ENCODE peak calls at places on chromosomes 7 and 10, in six cellular contexts. Y, J, M, L, T and S are unnamed samples.
A peak's percentile ranks its signal among the peaks of the same experiment; 100 is the strongest.

GRCh38 chr7:34307540-34307939 is 350.5 kb upstream of the NPSR1 start:
- DNase-seq in Y (no peak), J (no peak), T (no peak), L (no peak), M (no peak), S (no peak)

GRCh38 chr10:62373995-62374861 is at the start of gene ZNF365:
- DNase-seq in L (no peak), Y (peak; percentile 84), T (peak; percentile 47), M (peak; percentile 68), J (peak; percentile 20), S (peak; percentile 72)

GRCh38 chr7:114502454-114503254 is 88.0 kb downstream of the FOXP2 start:
- DNase-seq in T (peak; percentile 16), L (no peak), Y (no peak), J (no peak), M (no peak), S (peak; percentile 34)

GRCh38 chr7:127018889-127019288 is 233.9 kb downstream of the GRM8 start:
- DNase-seq in J (no peak), Y (no peak), L (no peak), M (no peak), T (no peak), S (no peak)

GRCh38 chr7:157337316-157338149 is 729 bp downstream of the DNAJB6 start:
- DNase-seq in T (peak; percentile 67), Y (peak; percentile 74), M (peak; percentile 87), L (no peak), J (peak; percentile 65), S (peak; percentile 66)

GRCh38 chr10:24851595-24851994 is 100.8 kb downstream of the PRTFDC1 start:
- DNase-seq in L (no peak), Y (no peak), T (peak; percentile 54), M (no peak), J (no peak), S (peak; percentile 42)

GRCh38 chr7:146961617-146962016 is 845.0 kb downstream of the CNTNAP2 start:
- DNase-seq in L (no peak), T (no peak), M (peak; percentile 21), J (peak; percentile 10), Y (no peak), S (peak; percentile 76)

GRCh38 chr7:74001150-74001494 is 26.9 kb upstream of the ELN start:
- DNase-seq in Y (no peak), L (no peak), T (no peak), M (no peak), J (no peak), S (no peak)

GRCh38 chr10:35495521-35496238 is 109.5 kb upstream of the GJD4 start:
- DNase-seq in L (no peak), J (no peak), M (no peak), T (peak; percentile 7), Y (peak; percentile 15), S (peak; percentile 15)

GRCh38 chr7:107973861-107974260 is 29.1 kb downstream of the LAMB1 start:
- DNase-seq in T (no peak), M (no peak), J (no peak), Y (no peak), L (no peak), S (no peak)

GRCh38 chr7:80921130-80921529 is 2.3 kb upstream of the SEMA3C start:
- DNase-seq in J (no peak), T (no peak), Y (no peak), M (no peak), L (no peak), S (peak; percentile 61)

GRCh38 chr7:106592282-106593027 is 68.5 kb downstream of the CCDC71L start:
- DNase-seq in T (no peak), Y (no peak), L (no peak), M (no peak), J (no peak), S (no peak)

GRCh38 chr10:71834343-71834674 is 16.7 kb downstream of the PSAP start:
- DNase-seq in T (no peak), Y (no peak), M (no peak), J (no peak), L (no peak), S (no peak)

GRCh38 chr10:43417950-43418768 is 9.2 kb upstream of the HNRNPF start:
- DNase-seq in M (no peak), T (no peak), J (no peak), L (peak; percentile 78), Y (no peak), S (no peak)

GRCh38 chr7:158650821-158651225 is 53.8 kb downstream of the NCAPG2 start:
- DNase-seq in M (no peak), L (no peak), T (peak; percentile 66), Y (no peak), J (peak; percentile 54), S (peak; percentile 87)

GRCh38 chr10:92845926-92846325 is 2.4 kb upstream of the EXOC6 start:
- DNase-seq in M (no peak), Y (no peak), T (no peak), J (no peak), L (no peak), S (no peak)

GRCh38 chr7:139883814-139884213 is 54.8 kb downstream of the TBXAS1 start:
- DNase-seq in L (no peak), Y (no peak), T (no peak), J (no peak), M (no peak), S (no peak)

GRCh38 chr7:65798111-65799075 is 74.5 kb upstream of the VKORC1L1 start:
- DNase-seq in T (peak; percentile 85), Y (peak; percentile 31), L (peak; percentile 67), J (peak; percentile 42), M (no peak), S (peak; percentile 89)

GRCh38 chr10:36110097-36110496 is 468.0 kb upstream of the FZD8 start:
- DNase-seq in M (no peak), J (no peak), L (no peak), Y (no peak), T (no peak), S (no peak)

GRCh38 chr10:77566228-77566627 is 71.4 kb downstream of the KCNMA1 start:
- DNase-seq in T (peak; percentile 42), M (no peak), J (peak; percentile 67), Y (no peak), L (no peak), S (no peak)

GRCh38 chr10:31147220-31147608 is 115.5 kb upstream of the ZNF438 start:
- DNase-seq in L (no peak), M (no peak), T (peak; percentile 89), J (no peak), Y (no peak), S (peak; percentile 80)

GRCh38 chr10:126434235-126434634 is 46.0 kb upstream of the ADAM12 start:
- DNase-seq in L (no peak), T (no peak), J (peak; percentile 86), Y (no peak), M (no peak), S (no peak)

GRCh38 chr7:114554781-114555537 is 140.3 kb downstream of the FOXP2 start:
- DNase-seq in J (no peak), Y (no peak), L (peak; percentile 41), T (peak; percentile 48), M (no peak), S (peak; percentile 66)

GRCh38 chr10:1094112-1095057 is 38.2 kb downstream of the WDR37 start:
- DNase-seq in J (no peak), L (peak; percentile 3), T (no peak), Y (no peak), M (no peak), S (peak; percentile 12)

GRCh38 chr10:133422821-133423771 is 1.3 kb downstream of the SPRN start:
- DNase-seq in M (peak; percentile 13), J (no peak), L (no peak), T (no peak), Y (peak; percentile 54), S (no peak)

GRCh38 chr7:8831386-8831785 is 398.0 kb downstream of the NXPH1 start:
- DNase-seq in M (no peak), L (no peak), T (no peak), Y (no peak), J (peak; percentile 1), S (peak; percentile 44)

GRCh38 chr7:106029941-106030340 is 66.9 kb downstream of the CDHR3 start:
- DNase-seq in T (no peak), J (no peak), L (no peak), M (no peak), Y (no peak), S (no peak)

GRCh38 chr7:98165827-98166667 is 45.2 kb upstream of the BHLHA15 start:
- DNase-seq in M (peak; percentile 79), L (no peak), J (peak; percentile 72), Y (peak; percentile 68), T (peak; percentile 14), S (peak; percentile 11)

GRCh38 chr7:128410092-128410665 is 397 bp upstream of the IMPDH1 start:
- DNase-seq in J (peak; percentile 93), M (peak; percentile 76), T (peak; percentile 81), Y (peak; percentile 81), L (no peak), S (peak; percentile 81)

GRCh38 chr7:139853576-139854511 is 24.8 kb downstream of the TBXAS1 start:
- DNase-seq in M (no peak), J (peak; percentile 80), L (no peak), Y (no peak), T (peak; percentile 83), S (peak; percentile 90)

GRCh38 chr10:64344211-64344610 is 823.0 kb downstream of the REEP3 start:
- DNase-seq in T (no peak), M (no peak), L (no peak), J (no peak), Y (no peak), S (no peak)

GRCh38 chr10:119768455-119769094 is 42.7 kb downstream of the INPP5F start:
- DNase-seq in Y (no peak), L (no peak), M (no peak), J (no peak), T (peak; percentile 22), S (no peak)

GRCh38 chr10:33005322-33006282 is 47.6 kb upstream of the ITGB1 start:
- DNase-seq in Y (peak; percentile 71), T (peak; percentile 98), L (no peak), M (peak; percentile 90), J (peak; percentile 99), S (peak; percentile 97)

DNA sequence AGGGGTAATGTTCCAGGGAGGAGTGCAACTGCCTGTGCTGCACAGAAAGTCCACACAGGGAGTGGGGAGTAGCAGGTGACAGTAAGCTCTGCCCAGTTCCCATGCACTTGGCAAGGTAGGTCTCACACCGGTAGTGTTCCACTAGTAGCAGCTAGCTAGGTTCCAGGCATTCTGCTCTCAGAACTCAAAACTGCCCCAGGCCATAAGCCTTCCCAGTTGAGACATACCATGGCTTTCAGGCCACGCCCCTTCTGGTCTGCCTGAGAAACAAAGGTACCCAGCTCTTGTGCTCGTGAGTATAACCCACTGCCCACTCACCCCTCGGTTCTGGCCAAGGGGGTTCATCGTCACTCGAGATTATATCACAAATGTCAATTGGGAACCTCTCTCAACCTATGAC is 12.6 kb downstream of the CASP7 start:
- DNase-seq in Y (no peak), M (no peak), J (peak; percentile 77), L (no peak), T (no peak), S (no peak)
- H3K9me3 ChIP-seq in Y (peaks cover under 1% of the 10 kb centered on the region), M (peaks cover 12% of the 10 kb centered on the region), J (peaks cover 3% of the 10 kb centered on the region), L (peaks cover 32% of the 10 kb centered on the region), T (peaks cover 6% of the 10 kb centered on the region), S (no peaks in the 10 kb centered on the region)

GRCh38 chr7:28658392-28658791 is 246.1 kb downstream of the CREB5 start:
- DNase-seq in T (no peak), Y (peak; percentile 38), L (no peak), J (no peak), M (no peak), S (no peak)
- H2AFZ ChIP-seq in T (no peak overlapping the region), Y (peak overlapping the region; percentile 77), L (no peak overlapping the region), J (no peak overlapping the region), M (no peak overlapping the region), S (no peak overlapping the region)

GRCh38 chr7:64628721-64629120 is 37.2 kb upstream of the ZNF107 start:
- DNase-seq in T (no peak), J (peak; percentile 82), Y (no peak), L (no peak), M (no peak), S (no peak)
- H3K9me3 ChIP-seq in T (no peaks in the 10 kb centered on the region), J (peaks cover 20% of the 10 kb centered on the region), Y (peaks cover 40% of the 10 kb centered on the region), L (no peaks in the 10 kb centered on the region), M (no peaks in the 10 kb centered on the region), S (no peaks in the 10 kb centered on the region)

GRCh38 chr10:96830511-96831199 is 1.4 kb upstream of the LCOR start:
- DNase-seq in Y (peak; percentile 73), M (peak; percentile 85), L (peak; percentile 67), T (peak; percentile 65), J (peak; percentile 96), S (peak; percentile 73)
- H2AFZ ChIP-seq in Y (no peak overlapping the region), M (peak overlapping the region; percentile 10), L (peak overlapping the region; percentile 79), T (no peak overlapping the region), J (no peak overlapping the region), S (no peak overlapping the region)